ENCODE peak calls at places on chromosomes 16 and 17, in seven cellular contexts. X is fibroblast of the aortic adventitia; N is stimulated activated CD8-positive, alpha-beta memory T cell treated with anti-CD3 and anti-CD28 coated beads, Interleukin-15, amount 100 ng/mL, for 1 hour; Z is left cardiac atrium; G is RWPE1; S is HepG2; O is lower leg skin. R is an unnamed sample.

GRCh38 chr17:3915642-3916012 is 638 bp downstream of the P2RX1 start:
- DNase-seq in Z (no peak), G (no peak), N (no peak), O (no peak), S (no peak), X (no peak), R (no peak)

GRCh38 chr16:82783933-82784566 is 157.3 kb downstream of the CDH13 start:
- DNase-seq in O (no peak), X (no peak), S (no peak), Z (no peak), G (no peak), N (no peak), R (peak)

GRCh38 chr16:88552166-88552565 is 18.0 kb upstream of the ZC3H18 start:
- DNase-seq in G (no peak), X (no peak), S (no peak), Z (no peak), N (no peak), O (no peak), R (no peak)

GRCh38 chr17:40760105-40761016 is 5.2 kb upstream of the KRT25 start:
- DNase-seq in O (no peak), N (no peak), S (no peak), Z (no peak), G (no peak), X (no peak), R (no peak)

GRCh38 chr16:17343028-17343427 is 127.7 kb downstream of the XYLT1 start:
- DNase-seq in S (no peak), X (no peak), G (no peak), N (no peak), Z (no peak), O (no peak), R (no peak)

GRCh38 chr16:83353241-83353640 is 454.5 kb upstream of the HSBP1 start:
- DNase-seq in Z (no peak), O (no peak), S (no peak), N (no peak), G (no peak), X (no peak), R (no peak)

GRCh38 chr16:87099001-87099740 is 218.0 kb downstream of the C16orf95 start:
- DNase-seq in X (no peak), Z (no peak), G (no peak), S (no peak), N (no peak), O (no peak), R (no peak)

GRCh38 chr17:18021372-18021771 is 17.6 kb downstream of the ATPAF2 start:
- DNase-seq in X (no peak), G (no peak), N (no peak), S (no peak), Z (no peak), O (no peak), R (no peak)

GRCh38 chr16:66440271-66440802 is 13.2 kb downstream of the BEAN1 start:
- DNase-seq in G (no peak), N (no peak), O (no peak), S (no peak), X (no peak), Z (no peak), R (no peak)

GRCh38 chr17:55524440-55525220 is 13.4 kb upstream of the SMIM36 start:
- DNase-seq in Z (no peak), X (no peak), S (no peak), G (no peak), N (no peak), O (no peak), R (no peak)

GRCh38 chr17:20896153-20896649 is 146.6 kb downstream of the USP22 start:
- DNase-seq in S (no peak), N (no peak), G (no peak), X (peak), O (no peak), Z (peak), R (peak)

GRCh38 chr17:83201206-83202001 is 122.0 kb downstream of the METRNL start:
- DNase-seq in X (no peak), Z (peak), S (no peak), N (no peak), O (peak), G (no peak), R (no peak)

GRCh38 chr16:85309656-85310587 is 197.7 kb upstream of the CIBAR2 start:
- DNase-seq in Z (peak), X (no peak), G (no peak), N (no peak), O (no peak), S (peak), R (no peak)

GRCh38 chr16:51359141-51359960 is 208.3 kb upstream of the SALL1 start:
- DNase-seq in O (no peak), Z (peak), S (no peak), G (no peak), N (no peak), X (peak), R (no peak)

GRCh38 chr16:31128711-31129567 is 6.6 kb downstream of the PRSS8 start:
- DNase-seq in O (no peak), G (no peak), Z (peak), N (no peak), X (no peak), S (no peak), R (peak)

GRCh38 chr16:79679334-79679733 is 78.8 kb upstream of the MAF start:
- DNase-seq in Z (no peak), X (no peak), O (no peak), G (no peak), S (no peak), N (no peak), R (no peak)

GRCh38 chr16:11052080-11052808 is 107.9 kb downstream of the CLEC16A start:
- DNase-seq in Z (no peak), G (no peak), S (no peak), N (no peak), X (no peak), O (no peak), R (no peak)

GRCh38 chr17:49955157-49955556 is 13.8 kb upstream of the DLX4 start:
- DNase-seq in Z (no peak), G (no peak), O (no peak), X (no peak), S (no peak), N (no peak), R (no peak)

R was measured in colonic mucosa.